ENCODE peak calls at places on chromosome X, in ten cellular contexts. J is hypothalamus, O is sciatic nerve, R is esophagus squamous epithelium, P is midbrain, Y is memory B cell, S is suprapubic skin, C is kidney epithelial cell, Q is activated T-cell treated with anti-CD3 and anti-CD28 coated beads for 48 hours, M is T-helper 2 cell. F is an unnamed sample.

GRCh38 chrX:14051416-14051815 is 21.7 kb upstream of the GEMIN8 start:
- DNase-seq in J (no peak), O (no peak), R (no peak), P (no peak), Y (no peak), S (no peak), C (no peak), Q (no peak), M (no peak), F (no peak)

GRCh38 chrX:3184176-3184930 is 143.1 kb downstream of the ARSF start:
- DNase-seq in J (no peak), O (no peak), R (no peak), P (no peak), Y (no peak), S (no peak), C (no peak), Q (no peak), M (no peak), F (no peak)

GRCh38 chrX:133783273-133783672 is 202.1 kb downstream of the GPC3 start:
- DNase-seq in J (no peak), O (no peak), R (no peak), P (no peak), Y (peak; percentile 22), S (no peak), C (no peak), Q (no peak), M (no peak), F (no peak)

GRCh38 chrX:17242470-17242869 is 132.5 kb upstream of the NHS start:
- DNase-seq in J (no peak), O (no peak), R (no peak), P (peak; percentile 38), Y (peak; percentile 23), S (no peak), C (peak; percentile 1), Q (peak; percentile 3), M (no peak), F (peak; percentile 1)

GRCh38 chrX:71533850-71534515 is 1.1 kb downstream of the OGT start:
- DNase-seq in J (no peak), O (peak; percentile 66), R (no peak), P (peak; percentile 29), Y (no peak), S (peak; percentile 72), C (no peak), Q (peak; percentile 28), M (no peak), F (no peak)

GRCh38 chrX:136866337-136867095 is 14.0 kb downstream of the RBMX start:
- DNase-seq in J (no peak), O (no peak), R (no peak), P (no peak), Y (no peak), S (no peak), C (no peak), Q (no peak), M (no peak), F (no peak)

GRCh38 chrX:74104356-74105065 is 199.5 kb upstream of the ZCCHC13 start:
- DNase-seq in J (no peak), O (no peak), R (no peak), P (no peak), Y (no peak), S (no peak), C (no peak), Q (no peak), M (no peak), F (no peak)

GRCh38 chrX:73577368-73577767 is 14.4 kb downstream of the CHIC1 start:
- DNase-seq in J (no peak), O (no peak), R (no peak), P (no peak), Y (no peak), S (no peak), C (peak; percentile 76), Q (no peak), M (no peak), F (peak; percentile 2)

GRCh38 chrX:153802513-153803045 is 8.1 kb downstream of the SSR4 start:
- DNase-seq in J (no peak), O (no peak), R (no peak), P (no peak), Y (no peak), S (no peak), C (no peak), Q (no peak), M (no peak), F (no peak)

GRCh38 chrX:39818071-39818470 is 279.7 kb downstream of the BCOR start:
- DNase-seq in J (no peak), O (no peak), R (no peak), P (no peak), Y (no peak), S (no peak), C (no peak), Q (no peak), M (no peak), F (no peak)

GRCh38 chrX:46330981-46331380 is 214.2 kb downstream of the ZNF674 start:
- DNase-seq in J (no peak), O (no peak), R (no peak), P (no peak), Y (no peak), S (no peak), C (no peak), Q (no peak), M (no peak), F (no peak)

GRCh38 chrX:98931194-98931593 is 1478.9 kb downstream of the PCDH19 start:
- DNase-seq in J (no peak), O (no peak), R (no peak), P (no peak), Y (no peak), S (no peak), C (no peak), Q (no peak), M (no peak), F (no peak)

GRCh38 chrX:22247169-22247568 is 25.5 kb upstream of the CBLL2 start:
- DNase-seq in J (no peak), O (no peak), R (no peak), P (no peak), Y (no peak), S (no peak), C (no peak), Q (no peak), M (no peak), F (no peak)

GRCh38 chrX:9339603-9340569 is 125.0 kb upstream of the TBL1X start:
- DNase-seq in J (no peak), O (no peak), R (no peak), P (no peak), Y (no peak), S (no peak), C (no peak), Q (no peak), M (no peak), F (no peak)

GRCh38 chrX:119067023-119067739 is 5.6 kb upstream of the CT47C1 start:
- DNase-seq in J (no peak), O (peak; percentile 72), R (no peak), P (peak; percentile 28), Y (peak; percentile 39), S (no peak), C (no peak), Q (peak; percentile 23), M (no peak), F (peak; percentile 11)

GRCh38 chrX:39619182-39620009 is 478.4 kb downstream of the BCOR start:
- DNase-seq in J (no peak), O (no peak), R (no peak), P (no peak), Y (no peak), S (no peak), C (no peak), Q (no peak), M (no peak), F (no peak)

GRCh38 chrX:148871422-148872152 is 371.2 kb downstream of the AFF2 start:
- DNase-seq in J (no peak), O (no peak), R (no peak), P (no peak), Y (no peak), S (no peak), C (peak; percentile 23), Q (no peak), M (no peak), F (no peak)

GRCh38 chrX:150036181-150036580 is 97.9 kb upstream of the EOLA2 start:
- DNase-seq in J (no peak), O (no peak), R (no peak), P (no peak), Y (no peak), S (no peak), C (no peak), Q (no peak), M (no peak), F (peak; percentile 2)

GRCh38 chrX:145213504-145213903 is 33.8 kb upstream of the SPANXN1 start:
- DNase-seq in J (no peak), O (no peak), R (no peak), P (no peak), Y (no peak), S (no peak), C (no peak), Q (no peak), M (no peak), F (no peak)

GRCh38 chrX:85851418-85851817 is 195.9 kb downstream of the CHM start:
- DNase-seq in J (no peak), O (no peak), R (no peak), P (no peak), Y (no peak), S (no peak), C (no peak), Q (no peak), M (no peak), F (no peak)

GRCh38 chrX:145532176-145532780 is 285.0 kb downstream of the SPANXN1 start:
- DNase-seq in J (no peak), O (no peak), R (no peak), P (no peak), Y (no peak), S (no peak), C (no peak), Q (no peak), M (no peak), F (no peak)

GRCh38 chrX:115898382-115899001 is 272.1 kb upstream of the AGTR2 start:
- DNase-seq in J (no peak), O (peak; percentile 87), R (no peak), P (peak; percentile 75), Y (peak; percentile 84), S (no peak), C (no peak), Q (no peak), M (no peak), F (no peak)

GRCh38 chrX:110317079-110317819 is 636 bp downstream of the AMMECR1 start:
- DNase-seq in J (peak; percentile 6), O (peak; percentile 63), R (no peak), P (no peak), Y (no peak), S (peak; percentile 72), C (no peak), Q (peak; percentile 18), M (no peak), F (no peak)

GRCh38 chrX:150338615-150339014 is 24.5 kb upstream of the MAMLD1 start:
- DNase-seq in J (no peak), O (no peak), R (no peak), P (no peak), Y (no peak), S (no peak), C (no peak), Q (no peak), M (no peak), F (no peak)

GRCh38 chrX:7192871-7193270 is 44.9 kb upstream of the PUDP start:
- DNase-seq in J (no peak), O (no peak), R (no peak), P (no peak), Y (no peak), S (no peak), C (no peak), Q (no peak), M (no peak), F (no peak)

GRCh38 chrX:53316121-53316859 is 34.9 kb upstream of the IQSEC2 start:
- DNase-seq in J (no peak), O (no peak), R (no peak), P (no peak), Y (no peak), S (no peak), C (no peak), Q (no peak), M (no peak), F (no peak)

GRCh38 chrX:115499112-115499805 is 61.7 kb upstream of the PLS3 start:
- DNase-seq in J (no peak), O (no peak), R (no peak), P (no peak), Y (no peak), S (no peak), C (no peak), Q (no peak), M (no peak), F (no peak)

GRCh38 chrX:47218920-47219815 is 687 bp downstream of the CDK16 start:
- DNase-seq in J (no peak), O (peak; percentile 77), R (no peak), P (no peak), Y (no peak), S (no peak), C (no peak), Q (peak; percentile 39), M (peak; percentile 17), F (no peak)